ENCODE peak calls at places on chromosomes 5 and 9, in ten cellular contexts. One of them, this sample, is unnamed.

GRCh38 chr5:96973561-96974401 is 37.9 kb downstream of the LNPEP start:
- DNase-seq in A549: no peak
- DNase-seq in H1: no peak
- DNase-seq in body of pancreas: no peak
- DNase-seq in right lobe of liver: no peak
- DNase-seq in ovary: no peak
- DNase-seq in sigmoid colon: no peak
- DNase-seq in IMR-90: no peak
- DNase-seq in upper lobe of left lung: no peak
- DNase-seq in prostate gland: no peak
- DNase-seq in this sample: no peak

GRCh38 chr9:109506097-109506712 is 8.1 kb upstream of the PTPN3 start:
- DNase-seq in A549: peak
- DNase-seq in H1: no peak
- DNase-seq in body of pancreas: no peak
- DNase-seq in right lobe of liver: peak
- DNase-seq in ovary: no peak
- DNase-seq in sigmoid colon: no peak
- DNase-seq in IMR-90: no peak
- DNase-seq in upper lobe of left lung: no peak
- DNase-seq in prostate gland: no peak
- DNase-seq in this sample: no peak

GRCh38 chr5:127229185-127229889 is 61.3 kb upstream of the MEGF10 start:
- DNase-seq in A549: peak
- DNase-seq in H1: peak
- DNase-seq in body of pancreas: peak
- DNase-seq in right lobe of liver: peak
- DNase-seq in ovary: peak
- DNase-seq in sigmoid colon: peak
- DNase-seq in IMR-90: peak
- DNase-seq in upper lobe of left lung: peak
- DNase-seq in prostate gland: peak
- DNase-seq in this sample: peak

GRCh38 chr9:134457321-134457923 is 131.2 kb downstream of the RXRA start:
- DNase-seq in A549: no peak
- DNase-seq in H1: no peak
- DNase-seq in body of pancreas: no peak
- DNase-seq in right lobe of liver: no peak
- DNase-seq in ovary: no peak
- DNase-seq in sigmoid colon: no peak
- DNase-seq in IMR-90: no peak
- DNase-seq in upper lobe of left lung: peak
- DNase-seq in prostate gland: no peak
- DNase-seq in this sample: peak

GRCh38 chr5:147451125-147451524 is 58.7 kb downstream of the DPYSL3 start:
- DNase-seq in A549: no peak
- DNase-seq in H1: no peak
- DNase-seq in body of pancreas: no peak
- DNase-seq in right lobe of liver: no peak
- DNase-seq in ovary: no peak
- DNase-seq in sigmoid colon: no peak
- DNase-seq in IMR-90: no peak
- DNase-seq in upper lobe of left lung: no peak
- DNase-seq in prostate gland: no peak
- DNase-seq in this sample: no peak

GRCh38 chr9:104386425-104387069 is 117.5 kb upstream of the OR13F1 start:
- DNase-seq in A549: peak
- DNase-seq in H1: no peak
- DNase-seq in body of pancreas: no peak
- DNase-seq in right lobe of liver: no peak
- DNase-seq in ovary: no peak
- DNase-seq in sigmoid colon: no peak
- DNase-seq in IMR-90: peak
- DNase-seq in upper lobe of left lung: no peak
- DNase-seq in prostate gland: no peak
- DNase-seq in this sample: no peak

GRCh38 chr5:160506006-160507004 is 84.7 kb downstream of the PTTG1 start:
- DNase-seq in A549: no peak
- DNase-seq in H1: no peak
- DNase-seq in body of pancreas: no peak
- DNase-seq in right lobe of liver: no peak
- DNase-seq in ovary: no peak
- DNase-seq in sigmoid colon: peak
- DNase-seq in IMR-90: peak
- DNase-seq in upper lobe of left lung: no peak
- DNase-seq in prostate gland: no peak
- DNase-seq in this sample: peak

GRCh38 chr9:38424918-38425317 is 664 bp upstream of the IGFBPL1 start:
- DNase-seq in A549: no peak
- DNase-seq in H1: no peak
- DNase-seq in body of pancreas: no peak
- DNase-seq in right lobe of liver: no peak
- DNase-seq in ovary: no peak
- DNase-seq in sigmoid colon: no peak
- DNase-seq in IMR-90: no peak
- DNase-seq in upper lobe of left lung: no peak
- DNase-seq in prostate gland: no peak
- DNase-seq in this sample: no peak

GRCh38 chr5:108345541-108346171 is 36.2 kb downstream of the FBXL17 start:
- DNase-seq in A549: peak
- DNase-seq in H1: no peak
- DNase-seq in body of pancreas: no peak
- DNase-seq in right lobe of liver: no peak
- DNase-seq in ovary: no peak
- DNase-seq in sigmoid colon: no peak
- DNase-seq in IMR-90: peak
- DNase-seq in upper lobe of left lung: no peak
- DNase-seq in prostate gland: no peak
- DNase-seq in this sample: no peak

GRCh38 chr5:112086740-112087139 is 329.7 kb upstream of the NREP start:
- DNase-seq in A549: no peak
- DNase-seq in H1: no peak
- DNase-seq in body of pancreas: no peak
- DNase-seq in right lobe of liver: no peak
- DNase-seq in ovary: no peak
- DNase-seq in sigmoid colon: no peak
- DNase-seq in IMR-90: no peak
- DNase-seq in upper lobe of left lung: no peak
- DNase-seq in prostate gland: no peak
- DNase-seq in this sample: no peak

GRCh38 chr9:123344273-123345096 is 11.5 kb upstream of the CRB2 start:
- DNase-seq in A549: no peak
- DNase-seq in H1: no peak
- DNase-seq in body of pancreas: no peak
- DNase-seq in right lobe of liver: no peak
- DNase-seq in ovary: no peak
- DNase-seq in sigmoid colon: no peak
- DNase-seq in IMR-90: no peak
- DNase-seq in upper lobe of left lung: no peak
- DNase-seq in prostate gland: no peak
- DNase-seq in this sample: no peak

GRCh38 chr5:155313518-155313917 is 300.0 kb downstream of the KIF4B start:
- DNase-seq in A549: no peak
- DNase-seq in H1: no peak
- DNase-seq in body of pancreas: no peak
- DNase-seq in right lobe of liver: no peak
- DNase-seq in ovary: no peak
- DNase-seq in sigmoid colon: no peak
- DNase-seq in IMR-90: no peak
- DNase-seq in upper lobe of left lung: no peak
- DNase-seq in prostate gland: no peak
- DNase-seq in this sample: no peak

GRCh38 chr5:65059681-65060598 is 291.2 kb downstream of the CWC27 start:
- DNase-seq in A549: no peak
- DNase-seq in H1: no peak
- DNase-seq in body of pancreas: no peak
- DNase-seq in right lobe of liver: no peak
- DNase-seq in ovary: no peak
- DNase-seq in sigmoid colon: no peak
- DNase-seq in IMR-90: peak
- DNase-seq in upper lobe of left lung: peak
- DNase-seq in prostate gland: no peak
- DNase-seq in this sample: no peak

GRCh38 chr9:112028242-112029221 is 131.9 kb downstream of the UGCG start:
- DNase-seq in A549: peak
- DNase-seq in H1: no peak
- DNase-seq in body of pancreas: no peak
- DNase-seq in right lobe of liver: no peak
- DNase-seq in ovary: no peak
- DNase-seq in sigmoid colon: no peak
- DNase-seq in IMR-90: no peak
- DNase-seq in upper lobe of left lung: no peak
- DNase-seq in prostate gland: no peak
- DNase-seq in this sample: no peak

GRCh38 chr5:120413706-120414105 is 50.4 kb upstream of the PRR16 start:
- DNase-seq in A549: no peak
- DNase-seq in H1: no peak
- DNase-seq in body of pancreas: no peak
- DNase-seq in right lobe of liver: no peak
- DNase-seq in ovary: no peak
- DNase-seq in sigmoid colon: no peak
- DNase-seq in IMR-90: no peak
- DNase-seq in upper lobe of left lung: no peak
- DNase-seq in prostate gland: no peak
- DNase-seq in this sample: no peak

GRCh38 chr5:99600952-99601351 is 672.1 kb upstream of the CHD1 start:
- DNase-seq in A549: no peak
- DNase-seq in H1: no peak
- DNase-seq in body of pancreas: no peak
- DNase-seq in right lobe of liver: no peak
- DNase-seq in ovary: no peak
- DNase-seq in sigmoid colon: no peak
- DNase-seq in IMR-90: no peak
- DNase-seq in upper lobe of left lung: no peak
- DNase-seq in prostate gland: no peak
- DNase-seq in this sample: no peak

DNA sequence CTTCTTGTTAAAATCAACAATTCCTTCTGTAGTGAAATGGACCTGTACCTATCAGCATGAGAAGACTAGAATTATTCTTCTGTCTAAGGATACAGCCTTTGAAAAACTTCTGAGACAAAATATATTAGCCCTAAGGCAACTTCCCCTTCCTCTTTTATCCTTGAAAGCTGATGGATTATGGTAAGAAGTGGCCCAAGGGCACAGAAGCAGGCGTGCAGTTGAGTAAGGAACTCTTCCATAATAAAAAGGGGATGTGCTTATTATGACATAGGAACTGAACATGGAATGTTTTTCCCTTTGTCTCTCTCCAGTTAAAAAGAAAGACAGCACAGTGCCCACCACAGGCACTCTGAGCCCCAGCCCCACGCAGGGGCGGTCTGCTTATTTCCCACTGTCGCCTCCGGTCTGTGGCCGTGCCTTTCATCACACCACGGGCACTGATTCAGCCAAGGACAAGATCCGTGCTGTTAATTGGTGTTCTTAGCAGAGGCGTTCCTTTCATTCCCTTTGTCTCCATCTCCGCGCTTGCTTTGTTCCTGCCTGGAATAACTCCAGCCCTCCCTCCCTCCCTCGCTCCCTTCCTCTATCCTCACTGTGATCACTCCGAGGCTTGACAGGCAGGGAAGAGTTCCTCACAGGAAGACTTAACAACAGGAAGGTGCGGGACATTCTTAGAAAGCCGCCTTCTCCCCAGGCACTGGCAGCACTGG is 135.9 kb upstream of the OTULINL start:
- DNase-seq in A549: no peak
- DNase-seq in H1: peak
- DNase-seq in body of pancreas: no peak
- DNase-seq in right lobe of liver: no peak
- DNase-seq in ovary: peak
- DNase-seq in sigmoid colon: peak
- DNase-seq in IMR-90: no peak
- DNase-seq in upper lobe of left lung: no peak
- DNase-seq in prostate gland: no peak
- DNase-seq in this sample: peak
- TF ChIP-seq POLR2A in A549: no peak
- TF ChIP-seq POLR2A in H1: no peak
- TF ChIP-seq POLR2A in body of pancreas: no peak
- TF ChIP-seq POLR2A in right lobe of liver: no peak
- TF ChIP-seq POLR2A in ovary: no peak
- TF ChIP-seq POLR2A in sigmoid colon: no peak
- TF ChIP-seq POLR2A in IMR-90: no peak
- TF ChIP-seq POLR2A in upper lobe of left lung: no peak
- TF ChIP-seq POLR2A in prostate gland: no peak
- TF ChIP-seq POLR2A in this sample: no peak

DNA sequence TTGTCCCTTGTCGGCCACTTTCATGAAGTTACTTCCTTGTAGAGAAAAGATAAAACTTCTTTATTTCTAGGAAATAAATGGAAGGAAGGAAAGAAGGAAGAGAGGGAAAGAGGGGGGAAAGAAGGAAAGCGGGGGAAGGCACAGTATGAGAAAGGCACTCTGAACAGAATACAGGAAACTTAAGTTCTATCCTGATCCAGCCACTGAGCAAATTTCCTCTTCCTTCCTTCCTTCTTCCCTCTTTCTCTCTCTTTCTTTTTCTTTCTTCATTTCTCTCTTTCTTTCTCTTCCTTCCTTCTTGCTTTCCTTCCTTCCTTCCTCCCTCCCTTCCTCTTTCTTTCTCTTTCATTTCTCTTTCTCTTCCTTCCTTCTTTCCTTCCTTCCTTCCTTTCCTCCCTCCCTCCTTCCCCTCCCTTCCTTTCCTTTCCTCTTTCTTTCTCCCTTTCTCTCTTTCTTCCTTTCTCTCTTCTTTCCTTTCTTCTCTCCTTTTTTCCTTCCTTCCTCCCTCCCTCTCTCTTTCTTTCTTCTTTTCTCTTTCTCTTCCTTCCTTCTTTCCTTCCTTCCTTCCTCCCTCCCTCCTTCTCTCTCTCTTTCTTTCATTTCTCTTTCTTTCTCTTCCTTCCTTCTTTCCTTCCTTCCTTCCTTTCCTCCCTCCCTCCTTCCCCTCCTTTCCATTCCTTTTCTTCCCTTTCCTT is 240.2 kb upstream of the BRINP1 start:
- DNase-seq in A549: no peak
- DNase-seq in H1: no peak
- DNase-seq in body of pancreas: no peak
- DNase-seq in right lobe of liver: no peak
- DNase-seq in ovary: no peak
- DNase-seq in sigmoid colon: no peak
- DNase-seq in IMR-90: no peak
- DNase-seq in upper lobe of left lung: no peak
- DNase-seq in prostate gland: no peak
- DNase-seq in this sample: no peak
- TF ChIP-seq CTCF in A549: no peak
- TF ChIP-seq CTCF in H1: no peak
- TF ChIP-seq CTCF in body of pancreas: no peak
- TF ChIP-seq CTCF in right lobe of liver: no peak
- TF ChIP-seq CTCF in ovary: no peak
- TF ChIP-seq CTCF in sigmoid colon: no peak
- TF ChIP-seq CTCF in IMR-90: no peak
- TF ChIP-seq CTCF in upper lobe of left lung: no peak
- TF ChIP-seq CTCF in prostate gland: no peak
- TF ChIP-seq CTCF in this sample: no peak

GRCh38 chr9:99660191-99660636 is 161.5 kb upstream of the NR4A3 start:
- DNase-seq in A549: no peak
- DNase-seq in H1: no peak
- DNase-seq in body of pancreas: no peak
- DNase-seq in right lobe of liver: no peak
- DNase-seq in ovary: no peak
- DNase-seq in sigmoid colon: no peak
- DNase-seq in IMR-90: no peak
- DNase-seq in upper lobe of left lung: no peak
- DNase-seq in prostate gland: no peak
- DNase-seq in this sample: no peak
- TF ChIP-seq POLR2A in A549: no peak
- TF ChIP-seq POLR2A in H1: no peak
- TF ChIP-seq POLR2A in body of pancreas: no peak
- TF ChIP-seq POLR2A in right lobe of liver: no peak
- TF ChIP-seq POLR2A in ovary: no peak
- TF ChIP-seq POLR2A in sigmoid colon: no peak
- TF ChIP-seq POLR2A in IMR-90: no peak
- TF ChIP-seq POLR2A in upper lobe of left lung: peak
- TF ChIP-seq POLR2A in prostate gland: no peak
- TF ChIP-seq POLR2A in this sample: no peak

GRCh38 chr5:94893404-94894145 is 275.1 kb downstream of the SLF1 start:
- DNase-seq in A549: peak
- DNase-seq in H1: no peak
- DNase-seq in body of pancreas: no peak
- DNase-seq in right lobe of liver: no peak
- DNase-seq in ovary: no peak
- DNase-seq in sigmoid colon: no peak
- DNase-seq in IMR-90: peak
- DNase-seq in upper lobe of left lung: no peak
- DNase-seq in prostate gland: no peak
- DNase-seq in this sample: no peak
- TF ChIP-seq CTCF in A549: peak
- TF ChIP-seq CTCF in H1: no peak
- TF ChIP-seq CTCF in body of pancreas: no peak
- TF ChIP-seq CTCF in right lobe of liver: no peak
- TF ChIP-seq CTCF in ovary: no peak
- TF ChIP-seq CTCF in sigmoid colon: no peak
- TF ChIP-seq CTCF in IMR-90: peak
- TF ChIP-seq CTCF in upper lobe of left lung: no peak
- TF ChIP-seq CTCF in prostate gland: no peak
- TF ChIP-seq CTCF in this sample: no peak

This sample was measured in lower leg skin.